ENCODE peak calls at places on chromosome 11, in six cellular contexts. F, C, I, W, U and X are unnamed samples.
A peak's percentile ranks its signal among the peaks of the same experiment; 100 is the strongest.

GRCh38 chr11:921921-922678 is 3.6 kb upstream of the AP2A2 start:
- DNase-seq in F (no peak), C (no peak), I (no peak), W (peak; percentile 60), U (no peak), X (no peak)

GRCh38 chr11:92393218-92393617 is 168.6 kb downstream of the FAT3 start:
- DNase-seq in F (no peak), C (no peak), I (no peak), W (no peak), U (no peak), X (no peak)

GRCh38 chr11:134283461-134284230 is 7.5 kb downstream of the GLB1L3 start:
- DNase-seq in F (no peak), C (no peak), I (no peak), W (no peak), U (no peak), X (no peak)

GRCh38 chr11:68447015-68447801 is 13.3 kb upstream of the PPP6R3 start:
- DNase-seq in F (peak; percentile 88), C (peak; percentile 61), I (peak; percentile 90), W (peak; percentile 64), U (peak; percentile 46), X (peak; percentile 93)

GRCh38 chr11:3837793-3838192 is 3.0 kb downstream of the RHOG start:
- DNase-seq in F (peak; percentile 24), C (no peak), I (peak; percentile 76), W (no peak), U (no peak), X (peak; percentile 79)

GRCh38 chr11:19660076-19660475 is 52.6 kb upstream of the NAV2 start:
- DNase-seq in F (peak; percentile 26), C (peak; percentile 99), I (no peak), W (peak; percentile 51), U (peak; percentile 68), X (no peak)

GRCh38 chr11:31817621-31818493 is 6.7 kb upstream of the PAX6 start:
- DNase-seq in F (no peak), C (peak; percentile 34), I (no peak), W (no peak), U (no peak), X (no peak)

GRCh38 chr11:64799925-64800632 is 2.9 kb downstream of the MAP4K2 start:
- DNase-seq in F (no peak), C (peak; percentile 14), I (no peak), W (no peak), U (no peak), X (no peak)

GRCh38 chr11:112255075-112255739 is 5.5 kb downstream of the PLET1 start:
- DNase-seq in F (peak; percentile 37), C (peak; percentile 83), I (no peak), W (no peak), U (no peak), X (no peak)

GRCh38 chr11:65266210-65266609 is 4.4 kb downstream of the POLA2 start:
- DNase-seq in F (no peak), C (no peak), I (no peak), W (no peak), U (no peak), X (no peak)

GRCh38 chr11:35064114-35064800 is 74.7 kb upstream of the CD44 start:
- DNase-seq in F (peak; percentile 80), C (peak; percentile 51), I (no peak), W (no peak), U (no peak), X (no peak)

GRCh38 chr11:128180446-128181089 is 406.8 kb downstream of the ETS1 start:
- DNase-seq in F (peak; percentile 92), C (peak; percentile 94), I (no peak), W (peak; percentile 27), U (peak; percentile 59), X (no peak)

GRCh38 chr11:128487978-128488377 is 99.4 kb downstream of the ETS1 start:
- DNase-seq in F (no peak), C (no peak), I (no peak), W (no peak), U (no peak), X (no peak)

GRCh38 chr11:76688146-76688545 is 17.6 kb upstream of the LRRC32 start:
- DNase-seq in F (no peak), C (no peak), I (no peak), W (no peak), U (no peak), X (no peak)

GRCh38 chr11:57899378-57899777 is 124.3 kb upstream of the OR9Q1 start:
- DNase-seq in F (no peak), C (no peak), I (no peak), W (no peak), U (no peak), X (no peak)

GRCh38 chr11:58058276-58059010 is 27.7 kb downstream of the OR6Q1 start:
- DNase-seq in F (no peak), C (peak; percentile 25), I (no peak), W (peak; percentile 97), U (no peak), X (no peak)